ENCODE peak calls at places on chromosomes 1 and 21, in six cellular contexts. One of them, this sample, is unnamed.

GRCh38 chr21:17925000-17925610 is 105.9 kb upstream of the C21orf91 start:
- DNase-seq in cardiac muscle cell: peak; percentile 69
- DNase-seq in colonic mucosa: peak; percentile 58
- DNase-seq in IMR-90: peak; percentile 54
- DNase-seq in D721Med: no peak
- DNase-seq in endothelial cell: peak; percentile 61
- DNase-seq in this sample: no peak

GRCh38 chr1:147266381-147266780 is 23.9 kb downstream of the CHD1L start:
- DNase-seq in endothelial cell: no peak
- DNase-seq in cardiac muscle cell: no peak
- DNase-seq in D721Med: no peak
- DNase-seq in colonic mucosa: no peak
- DNase-seq in IMR-90: no peak
- DNase-seq in this sample: no peak

GRCh38 chr1:39900662-39901485 is 843 bp downstream of the MYCL start:
- DNase-seq in endothelial cell: peak; percentile 49
- DNase-seq in D721Med: no peak
- DNase-seq in colonic mucosa: peak; percentile 44
- DNase-seq in cardiac muscle cell: peak; percentile 42
- DNase-seq in IMR-90: peak; percentile 19
- DNase-seq in this sample: peak; percentile 27

GRCh38 chr1:31745898-31746668 is 18.1 kb downstream of the ADGRB2 start:
- DNase-seq in cardiac muscle cell: no peak
- DNase-seq in colonic mucosa: no peak
- DNase-seq in IMR-90: no peak
- DNase-seq in D721Med: no peak
- DNase-seq in endothelial cell: no peak
- DNase-seq in this sample: no peak

GRCh38 chr1:50110084-50110615 is 1.4 kb downstream of the ELAVL4 start:
- DNase-seq in IMR-90: no peak
- DNase-seq in colonic mucosa: no peak
- DNase-seq in D721Med: no peak
- DNase-seq in cardiac muscle cell: no peak
- DNase-seq in endothelial cell: no peak
- DNase-seq in this sample: no peak

GRCh38 chr1:235507623-235508022 is 3.4 kb upstream of the B3GALNT2 start:
- DNase-seq in IMR-90: no peak
- DNase-seq in colonic mucosa: no peak
- DNase-seq in endothelial cell: no peak
- DNase-seq in D721Med: no peak
- DNase-seq in cardiac muscle cell: no peak
- DNase-seq in this sample: no peak

GRCh38 chr1:196367838-196368237 is 240.4 kb downstream of the KCNT2 start:
- DNase-seq in D721Med: no peak
- DNase-seq in colonic mucosa: no peak
- DNase-seq in IMR-90: no peak
- DNase-seq in endothelial cell: no peak
- DNase-seq in cardiac muscle cell: no peak
- DNase-seq in this sample: no peak

GRCh38 chr1:24386931-24387330 is 26.7 kb downstream of the STPG1 start:
- DNase-seq in IMR-90: no peak
- DNase-seq in cardiac muscle cell: no peak
- DNase-seq in D721Med: no peak
- DNase-seq in colonic mucosa: peak; percentile 12
- DNase-seq in endothelial cell: no peak
- DNase-seq in this sample: no peak

GRCh38 chr1:8516793-8517556 is 199.1 kb downstream of the SLC45A1 start:
- DNase-seq in cardiac muscle cell: no peak
- DNase-seq in endothelial cell: no peak
- DNase-seq in D721Med: no peak
- DNase-seq in colonic mucosa: no peak
- DNase-seq in IMR-90: peak; percentile 44
- DNase-seq in this sample: no peak

GRCh38 chr1:27669876-27670275 is 2.1 kb downstream of the IFI6 start:
- DNase-seq in colonic mucosa: no peak
- DNase-seq in endothelial cell: no peak
- DNase-seq in D721Med: no peak
- DNase-seq in IMR-90: no peak
- DNase-seq in cardiac muscle cell: no peak
- DNase-seq in this sample: no peak

GRCh38 chr1:56830052-56830451 is 10.8 kb upstream of the FYB2 start:
- DNase-seq in D721Med: no peak
- DNase-seq in cardiac muscle cell: no peak
- DNase-seq in IMR-90: no peak
- DNase-seq in endothelial cell: no peak
- DNase-seq in colonic mucosa: no peak
- DNase-seq in this sample: no peak

GRCh38 chr1:187264995-187265602 is 436.4 kb downstream of the PLA2G4A start:
- DNase-seq in IMR-90: peak; percentile 73
- DNase-seq in D721Med: no peak
- DNase-seq in endothelial cell: peak; percentile 42
- DNase-seq in colonic mucosa: no peak
- DNase-seq in cardiac muscle cell: peak; percentile 72
- DNase-seq in this sample: no peak

GRCh38 chr1:227261501-227261900 is 56.8 kb downstream of the CDC42BPA start:
- DNase-seq in IMR-90: no peak
- DNase-seq in cardiac muscle cell: no peak
- DNase-seq in D721Med: no peak
- DNase-seq in endothelial cell: no peak
- DNase-seq in colonic mucosa: no peak
- DNase-seq in this sample: no peak

GRCh38 chr1:222547944-222548671 is at the start of gene HHIPL2:
- DNase-seq in colonic mucosa: no peak
- DNase-seq in D721Med: no peak
- DNase-seq in IMR-90: no peak
- DNase-seq in endothelial cell: no peak
- DNase-seq in cardiac muscle cell: peak; percentile 17
- DNase-seq in this sample: no peak

GRCh38 chr1:14437410-14437913 is 161.0 kb upstream of the KAZN start:
- DNase-seq in IMR-90: no peak
- DNase-seq in D721Med: no peak
- DNase-seq in endothelial cell: no peak
- DNase-seq in colonic mucosa: no peak
- DNase-seq in cardiac muscle cell: peak; percentile 9
- DNase-seq in this sample: no peak

GRCh38 chr1:8218351-8219092 is 99.4 kb upstream of the SLC45A1 start:
- DNase-seq in D721Med: no peak
- DNase-seq in cardiac muscle cell: peak; percentile 61
- DNase-seq in IMR-90: peak; percentile 65
- DNase-seq in colonic mucosa: no peak
- DNase-seq in endothelial cell: no peak
- DNase-seq in this sample: no peak

GRCh38 chr1:90561384-90561783 is 155.7 kb downstream of the BARHL2 start:
- DNase-seq in IMR-90: no peak
- DNase-seq in endothelial cell: no peak
- DNase-seq in colonic mucosa: no peak
- DNase-seq in cardiac muscle cell: no peak
- DNase-seq in D721Med: no peak
- DNase-seq in this sample: no peak

GRCh38 chr1:90564164-90564563 is 152.9 kb downstream of the BARHL2 start:
- DNase-seq in endothelial cell: no peak
- DNase-seq in D721Med: no peak
- DNase-seq in colonic mucosa: no peak
- DNase-seq in cardiac muscle cell: no peak
- DNase-seq in IMR-90: no peak
- DNase-seq in this sample: no peak

GRCh38 chr1:90558754-90559378 is 158.2 kb downstream of the BARHL2 start:
- DNase-seq in D721Med: no peak
- DNase-seq in IMR-90: no peak
- DNase-seq in endothelial cell: no peak
- DNase-seq in colonic mucosa: no peak
- DNase-seq in cardiac muscle cell: no peak
- DNase-seq in this sample: no peak

GRCh38 chr1:90562892-90563291 is 154.2 kb downstream of the BARHL2 start:
- DNase-seq in endothelial cell: no peak
- DNase-seq in D721Med: no peak
- DNase-seq in colonic mucosa: no peak
- DNase-seq in cardiac muscle cell: no peak
- DNase-seq in IMR-90: no peak
- DNase-seq in this sample: no peak

DNA sequence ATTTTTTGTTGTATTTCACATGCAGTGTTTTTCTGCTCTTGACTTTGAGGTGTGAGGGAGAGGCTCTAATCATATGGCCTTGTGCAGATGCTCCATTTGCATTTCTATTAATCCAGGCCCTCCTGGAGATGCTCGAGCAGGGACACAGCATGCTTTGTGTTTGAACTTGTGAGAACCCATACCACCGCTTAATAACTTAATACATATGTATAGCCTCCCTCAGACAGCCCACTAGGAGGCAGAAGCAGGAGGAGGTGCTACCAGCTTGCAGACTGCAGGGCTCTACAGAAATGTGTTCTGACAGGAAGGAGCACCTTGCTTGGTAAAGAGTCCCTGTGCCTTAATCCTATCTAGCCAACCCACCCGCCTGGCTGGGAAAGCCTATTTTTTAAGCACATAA is 155.2 kb downstream of the BARHL2 start:
- DNase-seq in endothelial cell: no peak
- DNase-seq in IMR-90: no peak
- DNase-seq in cardiac muscle cell: no peak
- DNase-seq in D721Med: no peak
- DNase-seq in colonic mucosa: no peak
- DNase-seq in this sample: no peak
- TF ChIP-seq CTCF in endothelial cell: no peak
- TF ChIP-seq CTCF in IMR-90: no peak
- TF ChIP-seq CTCF in cardiac muscle cell: no peak
- TF ChIP-seq CTCF in D721Med: no peak
- TF ChIP-seq CTCF in colonic mucosa: no peak
- TF ChIP-seq CTCF in this sample: no peak

GRCh38 chr1:155001688-155002474 is 721 bp upstream of the ZBTB7B start:
- DNase-seq in endothelial cell: peak; percentile 99
- DNase-seq in cardiac muscle cell: peak; percentile 100
- DNase-seq in IMR-90: peak; percentile 99
- DNase-seq in colonic mucosa: peak; percentile 100
- DNase-seq in D721Med: peak; percentile 96
- DNase-seq in this sample: peak; percentile 94

GRCh38 chr1:155001438-155001687 is 1.2 kb upstream of the ZBTB7B start:
- DNase-seq in IMR-90: no peak
- DNase-seq in colonic mucosa: no peak
- DNase-seq in endothelial cell: no peak
- DNase-seq in D721Med: no peak
- DNase-seq in cardiac muscle cell: no peak
- DNase-seq in this sample: no peak

GRCh38 chr1:154999651-155000474 is 2.7 kb upstream of the ZBTB7B start:
- DNase-seq in colonic mucosa: peak; percentile 66
- DNase-seq in D721Med: no peak
- DNase-seq in IMR-90: no peak
- DNase-seq in endothelial cell: peak; percentile 46
- DNase-seq in cardiac muscle cell: no peak
- DNase-seq in this sample: peak; percentile 41

GRCh38 chr1:155000475-155000724 is 2.2 kb upstream of the ZBTB7B start:
- DNase-seq in D721Med: no peak
- DNase-seq in IMR-90: no peak
- DNase-seq in endothelial cell: peak; percentile 31
- DNase-seq in colonic mucosa: peak; percentile 63
- DNase-seq in cardiac muscle cell: no peak
- DNase-seq in this sample: no peak

DNA sequence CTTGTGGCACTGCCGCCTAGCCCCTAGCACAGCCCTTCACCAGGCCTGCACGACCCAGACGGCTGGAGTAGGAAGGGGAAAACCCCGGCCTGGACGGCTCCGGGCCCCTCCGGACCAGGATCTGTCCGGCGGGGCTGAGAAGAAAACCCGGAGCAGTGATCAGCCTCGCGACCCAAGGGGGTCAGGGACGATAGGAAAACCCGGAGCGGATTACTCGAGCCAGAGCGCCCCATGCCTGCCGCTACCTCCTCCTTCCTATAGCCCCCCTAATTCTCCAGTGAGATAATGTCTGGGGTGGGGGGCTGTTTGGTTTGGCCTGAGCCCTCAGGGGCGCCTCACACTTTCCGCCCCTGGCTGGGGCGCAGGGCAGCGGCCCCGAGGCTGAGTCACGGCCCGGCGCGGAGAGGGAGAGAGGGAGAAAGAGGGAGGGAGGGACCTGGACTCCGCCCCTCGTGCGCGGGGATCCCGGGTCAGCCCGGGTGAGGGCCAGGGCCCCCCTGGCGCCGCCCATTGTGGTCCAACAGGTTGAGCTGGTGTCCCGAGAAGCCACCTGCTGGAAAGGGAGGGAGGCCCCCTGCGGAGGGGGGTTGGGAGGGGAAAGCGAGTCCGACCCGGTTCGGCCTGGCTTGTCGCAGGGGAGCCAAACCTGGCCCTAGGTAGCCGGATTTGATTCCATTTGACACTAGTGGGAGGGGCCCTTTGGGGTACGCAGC is 1.7 kb upstream of the ZBTB7B start:
- DNase-seq in endothelial cell: peak; percentile 82
- DNase-seq in IMR-90: peak; percentile 77
- DNase-seq in D721Med: peak; percentile 92
- DNase-seq in colonic mucosa: peak; percentile 98
- DNase-seq in cardiac muscle cell: peak; percentile 87
- DNase-seq in this sample: peak; percentile 81
- TF ChIP-seq CTCF in endothelial cell: no peak
- TF ChIP-seq CTCF in IMR-90: peak; percentile 5
- TF ChIP-seq CTCF in D721Med: no peak
- TF ChIP-seq CTCF in colonic mucosa: no peak
- TF ChIP-seq CTCF in cardiac muscle cell: no peak
- TF ChIP-seq CTCF in this sample: no peak

GRCh38 chr1:175744833-175745232 is 1.4 kb upstream of the TNR start:
- DNase-seq in colonic mucosa: no peak
- DNase-seq in D721Med: no peak
- DNase-seq in IMR-90: no peak
- DNase-seq in cardiac muscle cell: no peak
- DNase-seq in endothelial cell: no peak
- DNase-seq in this sample: no peak
- TF ChIP-seq CTCF in colonic mucosa: peak; percentile 13
- TF ChIP-seq CTCF in D721Med: peak; percentile 22
- TF ChIP-seq CTCF in IMR-90: peak; percentile 9
- TF ChIP-seq CTCF in cardiac muscle cell: peak; percentile 21
- TF ChIP-seq CTCF in endothelial cell: peak; percentile 68
- TF ChIP-seq CTCF in this sample: no peak

GRCh38 chr1:97196825-97197516 is 475.4 kb downstream of the PTBP2 start:
- DNase-seq in D721Med: no peak
- DNase-seq in IMR-90: no peak
- DNase-seq in endothelial cell: no peak
- DNase-seq in cardiac muscle cell: no peak
- DNase-seq in colonic mucosa: no peak
- DNase-seq in this sample: no peak

GRCh38 chr1:97190326-97190725 is 468.7 kb downstream of the PTBP2 start:
- DNase-seq in D721Med: no peak
- DNase-seq in colonic mucosa: no peak
- DNase-seq in endothelial cell: no peak
- DNase-seq in IMR-90: peak; percentile 76
- DNase-seq in cardiac muscle cell: peak; percentile 39
- DNase-seq in this sample: no peak

DNA sequence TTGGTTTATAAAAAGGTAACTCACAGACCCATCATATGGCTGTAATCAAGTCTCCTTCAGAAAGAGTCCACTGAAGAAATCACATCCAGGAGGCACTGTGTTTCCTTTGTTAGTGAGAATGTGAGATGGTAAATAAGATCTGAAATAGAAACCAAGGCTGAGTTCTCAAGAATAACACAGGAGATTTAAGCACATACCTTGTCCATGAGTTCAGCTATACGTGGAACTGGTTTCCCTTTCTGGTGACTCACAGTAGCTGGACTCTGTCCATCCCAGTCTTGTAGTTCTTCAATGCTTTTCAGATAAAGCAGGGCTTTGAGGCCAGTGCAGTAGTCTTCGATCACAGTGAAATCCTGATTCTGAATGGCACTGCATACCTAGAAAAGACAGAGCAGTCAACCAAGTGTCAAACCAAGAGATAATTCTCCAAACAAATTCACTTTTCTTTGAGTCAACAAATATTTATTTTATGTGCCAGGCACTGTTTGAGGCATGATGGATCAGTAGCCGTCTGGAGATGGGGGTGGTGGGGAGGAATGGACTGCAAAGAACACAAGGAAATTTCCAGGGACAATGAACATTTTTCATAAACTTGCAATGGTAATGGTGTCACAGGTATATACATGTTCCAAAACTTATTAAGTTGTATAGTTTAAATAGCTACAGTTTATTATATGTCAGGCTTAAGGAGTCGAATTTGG is 471.4 kb downstream of the PTBP2 start:
- DNase-seq in IMR-90: peak; percentile 99
- DNase-seq in D721Med: no peak
- DNase-seq in colonic mucosa: no peak
- DNase-seq in endothelial cell: no peak
- DNase-seq in cardiac muscle cell: peak; percentile 95
- DNase-seq in this sample: no peak
- TF ChIP-seq CTCF in IMR-90: peak; percentile 44
- TF ChIP-seq CTCF in D721Med: no peak
- TF ChIP-seq CTCF in colonic mucosa: no peak
- TF ChIP-seq CTCF in endothelial cell: no peak
- TF ChIP-seq CTCF in cardiac muscle cell: no peak
- TF ChIP-seq CTCF in this sample: no peak

This sample was measured in activated B cell treated with CpG ODN at 0.5 μM for 24 hours.